ENCODE peak calls at places on chromosomes 2 and 18, in five cellular contexts. F, D, X, E and O are unnamed samples.

GRCh38 chr18:48486762-48487161 is 52.1 kb upstream of the CTIF start:
- DNase-seq in F (peak), D (no peak), X (peak), E (no peak), O (no peak)

GRCh38 chr2:205879362-205879761 is 197.1 kb downstream of the NRP2 start:
- DNase-seq in F (no peak), D (no peak), X (no peak), E (no peak), O (no peak)

GRCh38 chr2:99701503-99701902 is 211.7 kb upstream of the REV1 start:
- DNase-seq in F (no peak), D (no peak), X (peak), E (peak), O (no peak)

GRCh38 chr18:8629602-8630001 is 20.4 kb downstream of the RAB12 start:
- DNase-seq in F (no peak), D (no peak), X (no peak), E (no peak), O (no peak)

GRCh38 chr2:164706522-164706921 is 85.2 kb upstream of the GRB14 start:
- DNase-seq in F (peak), D (no peak), X (peak), E (no peak), O (no peak)

GRCh38 chr2:32833709-32834108 is 113.0 kb upstream of the LTBP1 start:
- DNase-seq in F (no peak), D (peak), X (no peak), E (no peak), O (no peak)

GRCh38 chr2:50582164-50582563 is 449.8 kb downstream of the NRXN1 start:
- DNase-seq in F (no peak), D (no peak), X (no peak), E (no peak), O (no peak)

GRCh38 chr18:70279470-70279869 is 9.4 kb upstream of the SOCS6 start:
- DNase-seq in F (no peak), D (no peak), X (peak), E (no peak), O (no peak)

GRCh38 chr2:10931710-10932255 is 20.0 kb downstream of the KCNF1 start:
- DNase-seq in F (no peak), D (no peak), X (peak), E (no peak), O (no peak)

GRCh38 chr18:61579581-61579980 is 246.4 kb downstream of the CDH20 start:
- DNase-seq in F (no peak), D (no peak), X (no peak), E (no peak), O (no peak)
- TF ChIP-seq MAFK in F (no peak), D (no peak), X (no peak), E (no peak), O (no peak)

GRCh38 chr18:79064228-79064627 is 5.0 kb upstream of the ATP9B start:
- DNase-seq in F (no peak), D (no peak), X (no peak), E (no peak), O (no peak)

GRCh38 chr18:79065802-79066201 is 3.4 kb upstream of the ATP9B start:
- DNase-seq in F (no peak), D (no peak), X (no peak), E (no peak), O (no peak)

GRCh38 chr18:79059456-79059855 is 9.7 kb upstream of the ATP9B start:
- DNase-seq in F (no peak), D (no peak), X (no peak), E (no peak), O (no peak)

GRCh38 chr18:79058007-79058406 is 11.2 kb upstream of the ATP9B start:
- DNase-seq in F (no peak), D (no peak), X (no peak), E (no peak), O (no peak)

GRCh38 chr18:79062806-79063205 is 6.4 kb upstream of the ATP9B start:
- DNase-seq in F (no peak), D (no peak), X (no peak), E (no peak), O (peak)
- TF ChIP-seq MAFK in F (no peak), D (no peak), X (no peak), E (no peak), O (no peak)

GRCh38 chr2:48692292-48692691 is 63.2 kb downstream of the LHCGR start:
- DNase-seq in F (no peak), D (no peak), X (no peak), E (no peak), O (no peak)
- TF ChIP-seq MAFK in F (no peak), D (no peak), X (no peak), E (no peak), O (no peak)

DNA sequence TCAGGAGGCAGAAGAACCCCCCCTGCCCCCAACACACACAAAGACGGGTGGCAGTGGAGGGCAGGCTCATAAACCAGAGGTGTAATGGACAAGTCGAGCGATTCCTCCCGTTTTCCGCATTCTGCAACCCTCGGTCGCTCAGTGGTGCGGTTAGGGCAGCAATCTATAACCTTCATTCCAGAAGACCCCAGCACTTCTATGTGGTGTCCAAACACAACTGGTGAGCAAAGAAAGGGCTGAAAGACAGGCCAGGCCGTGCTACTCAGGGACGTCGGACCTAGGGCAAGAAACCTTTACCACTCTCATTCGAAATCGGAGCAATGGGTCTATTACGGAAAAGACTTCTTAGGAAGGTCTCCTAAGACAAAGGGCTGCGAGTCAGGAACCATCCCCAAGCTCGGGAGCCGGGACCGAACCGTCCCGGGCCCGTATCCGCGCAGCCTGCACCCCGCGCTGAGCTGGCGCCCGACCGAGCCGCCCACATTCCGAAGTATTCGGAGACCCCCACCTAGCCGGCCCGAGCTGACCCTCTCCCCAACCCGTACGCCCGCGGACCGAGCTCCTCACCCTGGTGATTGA is 568 bp downstream of the ARL5A start:
- DNase-seq in F (peak), D (peak), X (peak), E (no peak), O (peak)
- TF ChIP-seq MAFK in F (no peak), D (no peak), X (no peak), E (no peak), O (no peak)

DNA sequence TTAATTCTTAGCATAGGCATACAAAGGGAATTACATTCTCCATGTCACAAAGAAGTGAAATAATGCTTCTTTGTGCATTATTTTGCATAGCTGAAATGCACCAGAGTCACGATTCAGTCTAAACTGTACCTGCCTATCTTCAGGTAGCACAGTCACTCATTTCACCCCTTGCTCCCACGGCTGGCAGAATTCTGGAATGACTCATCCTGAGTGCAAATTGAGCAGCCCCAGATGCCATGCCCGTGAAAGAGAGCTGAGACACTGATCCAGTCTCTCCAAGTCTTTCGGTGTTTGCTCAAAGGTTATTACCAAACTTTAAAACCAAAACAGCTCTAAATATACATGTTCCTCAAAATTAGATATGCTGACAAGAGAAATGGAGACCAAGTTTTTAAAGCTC is 168.3 kb upstream of the POU3F3 start:
- DNase-seq in F (no peak), D (no peak), X (no peak), E (no peak), O (no peak)
- TF ChIP-seq MAFK in F (no peak), D (no peak), X (no peak), E (no peak), O (no peak)

GRCh38 chr2:230878599-230878965 is 13.8 kb downstream of the ITM2C start:
- DNase-seq in F (no peak), D (no peak), X (no peak), E (no peak), O (no peak)

GRCh38 chr2:230877131-230877736 is 12.5 kb downstream of the ITM2C start:
- DNase-seq in F (no peak), D (no peak), X (no peak), E (peak), O (no peak)

GRCh38 chr2:230879891-230880290 is 15.1 kb downstream of the ITM2C start:
- DNase-seq in F (no peak), D (no peak), X (no peak), E (no peak), O (no peak)

GRCh38 chr2:230879271-230879882 is 14.6 kb downstream of the ITM2C start:
- DNase-seq in F (no peak), D (no peak), X (no peak), E (no peak), O (no peak)

GRCh38 chr2:230877737-230878598 is 13.2 kb downstream of the ITM2C start:
- DNase-seq in F (no peak), D (no peak), X (no peak), E (no peak), O (no peak)
- TF ChIP-seq MAFK in F (no peak), D (no peak), X (no peak), E (no peak), O (no peak)

DNA sequence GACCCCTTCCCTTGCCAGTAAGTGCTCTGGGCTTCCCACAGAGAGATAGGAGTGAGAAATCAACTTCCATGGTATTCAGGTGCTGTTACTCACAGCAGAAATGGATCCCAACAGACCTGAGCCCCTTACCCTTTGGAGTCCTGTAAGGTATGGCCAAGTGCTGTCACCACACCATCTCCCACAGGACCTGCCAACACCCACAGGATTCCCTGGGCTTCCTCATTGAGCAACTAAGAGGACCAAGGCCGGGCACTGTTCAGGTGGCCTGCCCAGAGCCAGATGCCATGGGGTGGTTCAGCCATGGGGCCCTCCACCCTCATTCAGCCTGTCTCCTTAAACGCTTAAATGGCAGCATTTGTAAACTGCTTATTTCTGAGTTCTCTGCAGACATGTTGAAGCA is 166.2 kb downstream of the TRIM43 start:
- DNase-seq in F (no peak), D (no peak), X (no peak), E (no peak), O (no peak)
- TF ChIP-seq MAFK in F (no peak), D (no peak), X (no peak), E (no peak), O (no peak)

DNA sequence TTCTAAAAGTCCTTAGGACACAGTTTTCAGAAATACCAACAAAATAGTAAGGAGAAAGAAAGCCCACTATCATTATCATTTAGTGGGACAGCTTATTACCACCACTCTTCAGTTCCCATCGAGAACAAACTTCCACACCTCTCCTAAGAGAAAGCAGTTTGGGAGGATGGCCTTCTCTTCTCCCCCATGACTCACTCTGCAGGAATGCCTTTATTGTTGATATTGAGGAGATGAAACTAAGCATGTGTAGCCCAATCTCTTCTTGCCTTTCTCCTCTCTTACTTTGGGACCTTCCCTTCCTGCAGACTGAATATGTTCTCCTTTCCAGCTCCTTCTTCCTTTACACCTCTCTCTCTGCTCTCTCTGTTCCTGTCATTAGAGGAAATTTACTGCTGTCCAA is 30.0 kb upstream of the ERMN start:
- DNase-seq in F (no peak), D (no peak), X (peak), E (no peak), O (no peak)
- TF ChIP-seq MAFK in F (no peak), D (no peak), X (no peak), E (no peak), O (no peak)

DNA sequence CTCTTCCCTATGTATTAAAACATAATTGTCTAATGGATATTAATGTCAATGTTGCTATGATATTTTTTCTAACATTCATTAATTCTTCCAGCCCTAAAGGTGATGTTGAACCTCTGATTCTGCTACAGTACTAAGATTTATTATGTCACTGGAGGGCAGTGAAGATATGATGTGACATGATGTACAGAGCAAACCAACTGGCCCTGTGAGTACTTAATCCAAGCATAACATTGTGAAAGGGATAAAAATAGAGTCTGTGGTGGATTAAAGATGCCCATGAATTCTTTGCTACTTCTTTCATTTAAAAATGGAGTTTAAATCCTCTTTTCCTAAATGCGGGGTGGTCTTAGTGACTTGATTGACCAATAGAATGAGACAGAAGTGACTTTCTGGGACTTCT is 51.8 kb downstream of the IL1R2 start:
- DNase-seq in F (no peak), D (no peak), X (no peak), E (no peak), O (no peak)
- TF ChIP-seq MAFK in F (no peak), D (no peak), X (no peak), E (no peak), O (no peak)

GRCh38 chr2:150919899-150920298 is 341.8 kb downstream of the RBM43 start:
- DNase-seq in F (no peak), D (no peak), X (peak), E (no peak), O (no peak)
- TF ChIP-seq MAFK in F (no peak), D (no peak), X (no peak), E (no peak), O (no peak)